ENCODE peak calls at places on chromosome 1, in four cellular contexts. V, O, S and I are unnamed samples.

GRCh38 chr1:18536943-18537342 is 56.2 kb downstream of the KLHDC7A start:
- DNase-seq in S (no peak), O (no peak), V (no peak), I (peak; percentile 35)

GRCh38 chr1:248924696-248925532 is 18.9 kb downstream of the PGBD2 start:
- DNase-seq in S (no peak), O (peak; percentile 40), V (peak; percentile 54), I (no peak)

GRCh38 chr1:43885311-43885801 is 48.2 kb upstream of the ARTN start:
- DNase-seq in S (no peak), V (no peak), O (peak; percentile 38), I (no peak)

GRCh38 chr1:66339944-66340343 is 194.0 kb upstream of the SGIP1 start:
- DNase-seq in S (no peak), V (no peak), O (no peak), I (no peak)

GRCh38 chr1:31216016-31216415 is 23.7 kb downstream of the NKAIN1 start:
- DNase-seq in V (no peak), O (no peak), S (no peak), I (no peak)

GRCh38 chr1:25695066-25695990 is 78.7 kb downstream of the MAN1C1 start:
- DNase-seq in S (peak; percentile 37), O (no peak), V (peak; percentile 31), I (no peak)

GRCh38 chr1:74395492-74395891 is 116.9 kb downstream of the LRRC53 start:
- DNase-seq in S (no peak), O (no peak), V (no peak), I (no peak)

GRCh38 chr1:51654000-51654399 is 37.1 kb downstream of the OSBPL9 start:
- DNase-seq in S (no peak), O (no peak), V (no peak), I (no peak)

GRCh38 chr1:1043411-1043810 is 23.5 kb downstream of the AGRN start:
- DNase-seq in S (no peak), O (no peak), V (no peak), I (no peak)

GRCh38 chr1:192544983-192545393 is 30.6 kb upstream of the RGS1 start:
- DNase-seq in S (no peak), O (no peak), V (peak; percentile 13), I (no peak)

GRCh38 chr1:198298653-198299052 is 141.9 kb downstream of the NEK7 start:
- DNase-seq in S (no peak), V (no peak), O (no peak), I (no peak)

GRCh38 chr1:214854126-214854875 is 228.2 kb upstream of the KCNK2 start:
- DNase-seq in S (no peak), O (no peak), V (no peak), I (no peak)

GRCh38 chr1:9111957-9112356 is 16.9 kb downstream of the GPR157 start:
- DNase-seq in S (no peak), V (no peak), O (no peak), I (no peak)

GRCh38 chr1:17795081-17795809 is 40.1 kb downstream of the ACTL8 start:
- DNase-seq in O (no peak), S (no peak), V (no peak), I (no peak)

GRCh38 chr1:201505505-201505893 is 1.4 kb downstream of the CSRP1 start:
- DNase-seq in O (no peak), V (no peak), S (no peak), I (no peak)
- TF ChIP-seq POLR2A in O (no peak), V (no peak), S (no peak), I (no peak)

GRCh38 chr1:13890766-13891165 is 190.8 kb downstream of the PRDM2 start:
- DNase-seq in S (no peak), V (no peak), O (no peak), I (no peak)
- TF ChIP-seq MAX in S (no peak), V (no peak), O (no peak), I (no peak)

GRCh38 chr1:244151558-244151957 is 100.5 kb downstream of the ZBTB18 start:
- DNase-seq in O (no peak), S (no peak), V (no peak), I (no peak)

GRCh38 chr1:244158039-244158438 is 107.0 kb downstream of the ZBTB18 start:
- DNase-seq in O (no peak), V (no peak), S (no peak), I (no peak)

GRCh38 chr1:244155661-244156060 is 104.6 kb downstream of the ZBTB18 start:
- DNase-seq in O (no peak), S (no peak), V (no peak), I (no peak)

GRCh38 chr1:244154528-244154881 is 103.4 kb downstream of the ZBTB18 start:
- DNase-seq in V (no peak), S (no peak), O (no peak), I (no peak)

DNA sequence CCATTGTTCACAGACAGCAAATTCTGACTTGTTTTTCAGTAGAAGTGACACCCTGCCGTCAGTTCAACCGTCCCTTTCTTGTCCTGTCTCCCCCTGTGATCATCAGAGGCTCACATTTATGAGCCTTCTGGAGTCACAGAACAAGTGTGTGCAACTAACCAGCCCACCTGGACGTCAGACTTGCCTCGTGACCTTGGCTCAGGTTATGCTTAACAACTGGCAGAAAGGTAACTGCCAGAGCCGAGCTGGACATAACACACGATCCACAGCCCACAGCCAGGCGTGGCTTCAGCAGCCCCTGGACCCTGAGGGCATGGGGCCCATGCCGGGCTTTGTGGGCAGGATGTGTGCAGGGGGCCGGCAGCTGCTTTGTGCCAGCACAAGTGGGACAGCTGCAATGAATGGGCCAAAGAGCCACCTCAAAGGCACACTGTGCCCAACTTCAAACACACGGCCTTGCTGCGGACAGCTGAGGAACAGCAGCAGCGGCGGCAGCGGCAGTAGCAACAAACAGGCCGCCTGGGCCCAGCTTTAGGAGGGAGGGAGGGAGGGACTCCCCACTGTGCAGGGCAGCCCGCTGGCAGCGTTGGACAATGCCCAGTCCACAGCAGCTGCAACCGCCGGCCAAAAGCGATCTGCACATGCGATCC is 103.9 kb downstream of the ZBTB18 start:
- DNase-seq in S (no peak), O (no peak), V (no peak), I (no peak)
- TF ChIP-seq POLR2A in S (no peak), O (no peak), V (no peak), I (no peak)

GRCh38 chr1:118151312-118151937 is 33.6 kb downstream of the SPAG17 start:
- DNase-seq in O (peak; percentile 39), V (no peak), S (peak; percentile 32), I (peak; percentile 64)
- TF ChIP-seq MAX in O (no peak), V (no peak), S (no peak), I (no peak)

GRCh38 chr1:204468766-204469302 is 25.8 kb downstream of the PIK3C2B start:
- DNase-seq in S (no peak), O (no peak), V (no peak), I (no peak)

GRCh38 chr1:204468206-204468605 is 26.4 kb downstream of the PIK3C2B start:
- DNase-seq in V (no peak), O (no peak), S (no peak), I (no peak)

GRCh38 chr1:204464701-204465100 is 29.9 kb downstream of the PIK3C2B start:
- DNase-seq in O (no peak), V (no peak), S (no peak), I (no peak)

GRCh38 chr1:204465469-204466415 is 28.9 kb downstream of the PIK3C2B start:
- DNase-seq in S (peak; percentile 68), V (no peak), O (no peak), I (no peak)

GRCh38 chr1:204466416-204467405 is 27.9 kb downstream of the PIK3C2B start:
- DNase-seq in S (no peak), V (no peak), O (no peak), I (no peak)
- TF ChIP-seq POLR2A in S (no peak), V (no peak), O (no peak), I (no peak)

GRCh38 chr1:24640288-24640687 is 2.8 kb upstream of the SRRM1 start:
- DNase-seq in V (no peak), O (no peak), S (no peak), I (no peak)
- TF ChIP-seq MAX in V (no peak), O (no peak), S (no peak), I (no peak)

GRCh38 chr1:113072757-113073456 is at the start of gene LRIG2:
- DNase-seq in O (peak; percentile 97), S (peak; percentile 96), V (peak; percentile 80), I (peak; percentile 98)
- TF ChIP-seq POLR2A in O (peak; percentile 94), S (peak; percentile 98), V (peak; percentile 95), I (peak; percentile 86)

DNA sequence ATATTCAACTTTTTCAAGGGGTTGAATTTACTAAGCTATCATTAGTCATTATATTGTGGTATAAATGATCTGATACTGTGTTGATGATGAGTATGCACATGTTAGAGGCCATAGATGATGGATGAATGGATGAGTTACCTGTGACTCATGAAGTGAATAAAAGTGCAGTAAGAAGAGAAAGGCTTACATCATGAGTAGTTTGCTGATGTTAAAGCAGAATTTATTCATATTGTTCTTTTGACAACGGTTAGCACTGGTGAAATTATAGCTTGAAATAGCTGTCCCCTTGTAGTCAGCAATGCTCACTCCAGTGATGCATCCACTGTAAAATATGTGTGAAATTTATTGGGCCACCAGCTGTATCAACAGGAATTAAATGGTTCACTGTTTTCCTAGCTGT is 541.0 kb upstream of the ZRANB2 start:
- DNase-seq in S (no peak), V (no peak), O (no peak), I (no peak)
- TF ChIP-seq MAX in S (no peak), V (no peak), O (no peak), I (no peak)